ENCODE peak calls at places on chromosomes 3 and 15, in seven cellular contexts. M is lower lobe of right lung; L is right lobe of liver; T is left lung; K is gastrocnemius medialis; Q is IMR-90; E is activated CD8-positive, alpha-beta T cell treated with anti-CD3 and anti-CD28 coated beads for 36 hours. C is an unnamed sample.

GRCh38 chr3:13506680-13507079 is 26.6 kb downstream of the HDAC11 start:
- ATAC-seq in M (no peak), L (no peak), T (no peak), K (no peak), Q (no peak), E (no peak), C (no peak)

GRCh38 chr3:73718326-73719110 is 93.8 kb upstream of the PDZRN3 start:
- ATAC-seq in M (no peak), L (no peak), T (no peak), K (no peak), Q (no peak), E (no peak), C (no peak)

GRCh38 chr3:46908986-46909534 is 31.5 kb downstream of the PTH1R start:
- ATAC-seq in M (peak; percentile 23), L (no peak), T (peak; percentile 33), K (peak; percentile 8), Q (no peak), E (no peak), C (no peak)

GRCh38 chr3:32432711-32433530 is 41.3 kb downstream of the CMTM7 start:
- ATAC-seq in M (no peak), L (peak; percentile 41), T (no peak), K (peak; percentile 90), Q (no peak), E (peak; percentile 53), C (no peak)

GRCh38 chr3:76038949-76039348 is 253.6 kb upstream of the ZNF717 start:
- ATAC-seq in M (no peak), L (no peak), T (no peak), K (no peak), Q (no peak), E (no peak), C (no peak)

GRCh38 chr3:17232442-17232841 is 347.7 kb downstream of the PLCL2 start:
- ATAC-seq in M (no peak), L (no peak), T (no peak), K (no peak), Q (no peak), E (no peak), C (no peak)

GRCh38 chr3:38842266-38842965 is 26.4 kb upstream of the SCN10A start:
- ATAC-seq in M (no peak), L (no peak), T (no peak), K (no peak), Q (no peak), E (no peak), C (no peak)

GRCh38 chr3:36591959-36592358 is 172.4 kb downstream of the DCLK3 start:
- ATAC-seq in M (no peak), L (no peak), T (no peak), K (no peak), Q (peak; percentile 62), E (no peak), C (no peak)

DNA sequence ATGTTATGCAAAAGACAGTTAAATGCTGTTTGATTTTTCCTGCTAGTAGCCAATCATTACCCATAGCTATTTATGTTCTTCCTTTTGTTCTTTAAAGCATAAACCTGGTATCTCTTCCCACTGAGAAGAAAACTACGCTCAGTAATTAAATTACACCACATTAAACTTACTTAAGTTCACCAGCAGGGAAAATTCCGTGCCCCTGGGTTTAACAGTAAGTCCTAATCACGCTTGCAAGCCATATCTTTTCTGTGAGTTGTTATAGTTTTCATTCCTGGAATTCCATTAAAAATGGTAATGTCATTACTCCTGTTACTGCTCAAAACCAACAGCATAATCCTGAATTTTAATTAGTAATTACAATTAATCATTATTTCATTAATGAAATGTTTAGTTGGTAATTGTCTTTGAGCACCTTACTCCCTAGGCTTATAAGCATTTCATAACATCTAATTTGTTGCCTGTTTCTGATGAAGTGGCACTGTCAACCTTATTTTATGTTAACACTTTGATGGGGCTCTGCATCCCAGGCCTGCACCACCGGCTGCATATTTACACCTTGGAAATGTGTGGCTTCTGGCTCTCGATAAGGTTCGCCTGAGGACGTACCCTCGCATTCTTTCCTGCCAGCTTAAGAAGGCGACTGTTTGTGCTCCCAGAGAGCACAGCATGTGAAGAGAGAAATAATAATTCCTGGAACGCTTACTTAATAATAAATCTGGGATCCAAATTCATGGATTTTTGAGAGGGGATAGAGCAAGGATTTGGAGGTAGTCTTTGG is 763.1 kb upstream of the CFAP20DC start:
- ATAC-seq in M (no peak), L (no peak), T (no peak), K (no peak), Q (peak; percentile 54), E (no peak), C (peak; percentile 50)
- TF ChIP-seq CTCF in M (no peak), L (no peak), T (no peak), K (no peak), Q (peak; percentile 9), E (no peak), C (no peak)

GRCh38 chr3:194313642-194314430 is 37.3 kb downstream of the CPN2 start:
- ATAC-seq in M (no peak), L (no peak), T (no peak), K (no peak), Q (no peak), E (no peak), C (peak; percentile 13)
- TF ChIP-seq CTCF in M (no peak), L (no peak), T (no peak), K (no peak), Q (no peak), E (no peak), C (no peak)

GRCh38 chr3:1087066-1087555 is 5.7 kb upstream of the CNTN6 start:
- ATAC-seq in M (peak; percentile 93), L (peak; percentile 29), T (peak; percentile 85), K (no peak), Q (no peak), E (no peak), C (no peak)

GRCh38 chr3:1079641-1080040 is 13.2 kb upstream of the CNTN6 start:
- ATAC-seq in M (no peak), L (no peak), T (no peak), K (no peak), Q (no peak), E (no peak), C (no peak)

GRCh38 chr3:1082024-1082633 is 10.7 kb upstream of the CNTN6 start:
- ATAC-seq in M (peak; percentile 76), L (peak; percentile 80), T (peak; percentile 88), K (peak; percentile 19), Q (no peak), E (no peak), C (no peak)
- TF ChIP-seq CTCF in M (peak; percentile 60), L (peak; percentile 68), T (peak; percentile 52), K (peak; percentile 45), Q (peak; percentile 32), E (peak; percentile 26), C (no peak)

DNA sequence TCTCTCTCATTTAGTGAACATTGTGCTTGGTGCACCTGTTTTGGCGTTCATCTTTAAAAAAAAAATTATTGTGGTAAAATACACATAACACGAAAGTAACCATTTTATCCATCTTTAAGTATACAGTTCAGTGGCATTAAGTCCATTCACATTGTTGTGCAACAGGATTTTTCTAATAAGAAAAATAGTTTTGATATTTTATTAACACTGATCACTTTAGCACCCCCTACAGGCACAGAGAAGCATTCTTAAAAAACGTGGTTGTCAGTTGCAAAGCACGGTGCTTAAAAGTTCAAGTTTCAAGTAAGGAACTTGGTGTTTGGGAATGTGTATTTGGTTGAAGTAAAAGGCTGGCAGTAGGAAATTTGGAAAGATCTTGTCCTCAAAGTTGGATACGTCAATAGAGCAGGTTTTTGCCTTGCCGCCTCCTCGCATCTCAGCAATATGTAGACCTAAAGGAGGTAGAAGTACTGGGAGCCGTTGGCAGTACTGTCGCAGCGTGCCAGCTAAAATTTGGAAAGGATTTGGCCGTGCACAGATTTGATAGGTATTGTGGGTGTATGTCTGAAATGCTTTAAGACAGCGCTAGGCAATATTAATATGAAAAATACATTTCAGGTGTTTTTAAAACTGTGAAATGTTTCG is 110.4 kb downstream of the LRRC28 start:
- ATAC-seq in M (no peak), L (peak; percentile 30), T (no peak), K (no peak), Q (no peak), E (no peak), C (no peak)
- TF ChIP-seq CTCF in M (peak; percentile 40), L (peak; percentile 48), T (peak; percentile 31), K (peak; percentile 14), Q (peak; percentile 51), E (peak; percentile 67), C (peak; percentile 9)

C was measured in gastroesophageal sphincter.